ENCODE peak calls at places on chromosomes 5 and 9, in five cellular contexts. V, J, O, Y and N are unnamed samples. For H3K4me1, the result is how much of the 10 kb centered on the place peaks cover.

GRCh38 chr9:87039809-87040392 is 92.6 kb upstream of the GAS1 start:
- DNase-seq in V (no peak), J (no peak), O (no peak), Y (no peak), N (no peak)

GRCh38 chr5:68898961-68899471 is 194.8 kb upstream of the SLC30A5 start:
- DNase-seq in V (no peak), J (no peak), O (no peak), Y (no peak), N (no peak)

GRCh38 chr9:36149197-36149596 is 12.7 kb downstream of the GLIPR2 start:
- DNase-seq in V (no peak), J (no peak), O (no peak), Y (no peak), N (no peak)

GRCh38 chr5:134136221-134136631 is 21.7 kb downstream of the TCF7 start:
- DNase-seq in V (no peak), J (peak), O (no peak), Y (no peak), N (no peak)

GRCh38 chr5:41795125-41795524 is 75.1 kb downstream of the OXCT1 start:
- DNase-seq in V (no peak), J (no peak), O (no peak), Y (no peak), N (no peak)

GRCh38 chr9:2403701-2404100 is 217.9 kb upstream of the VLDLR start:
- DNase-seq in V (no peak), J (no peak), O (no peak), Y (no peak), N (no peak)

GRCh38 chr5:135891280-135891679 is 4.4 kb downstream of the IL9 start:
- DNase-seq in V (no peak), J (no peak), O (no peak), Y (no peak), N (peak)

GRCh38 chr5:139104577-139105271 is 93.4 kb downstream of the SIL1 start:
- DNase-seq in V (peak), J (peak), O (no peak), Y (peak), N (no peak)

GRCh38 chr5:51397996-51398395 is 14.7 kb downstream of the ISL1 start:
- DNase-seq in V (no peak), J (no peak), O (no peak), Y (no peak), N (no peak)

GRCh38 chr9:17810728-17811634 is 232.1 kb downstream of the SH3GL2 start:
- DNase-seq in V (peak), J (peak), O (peak), Y (peak), N (peak)

GRCh38 chr9:94894111-94894699 is 167.7 kb downstream of the AOPEP start:
- DNase-seq in V (no peak), J (no peak), O (no peak), Y (no peak), N (no peak)

GRCh38 chr9:3237121-3237520 is 288.7 kb downstream of the RFX3 start:
- DNase-seq in V (no peak), J (no peak), O (no peak), Y (no peak), N (no peak)

GRCh38 chr9:113638916-113639315 is 175.4 kb downstream of the RGS3 start:
- DNase-seq in V (no peak), J (no peak), O (no peak), Y (no peak), N (no peak)

GRCh38 chr5:151755383-151755782 is 3.0 kb downstream of the ATOX1 start:
- DNase-seq in V (no peak), J (no peak), O (no peak), Y (no peak), N (no peak)

GRCh38 chr9:117116084-117116483 is 298.8 kb downstream of the ASTN2 start:
- DNase-seq in V (no peak), J (no peak), O (no peak), Y (no peak), N (no peak)

GRCh38 chr9:101512116-101512515 is 21.5 kb upstream of the RNF20 start:
- DNase-seq in V (no peak), J (no peak), O (no peak), Y (no peak), N (no peak)

GRCh38 chr5:180847053-180847452 is 14.0 kb downstream of the ZFP62 start:
- DNase-seq in V (no peak), J (no peak), O (no peak), Y (no peak), N (no peak)

GRCh38 chr5:146873186-146873917 is 5.2 kb downstream of the PPP2R2B start:
- DNase-seq in V (no peak), J (no peak), O (no peak), Y (no peak), N (no peak)

GRCh38 chr9:38277601-38278200 is 114.8 kb upstream of the ALDH1B1 start:
- DNase-seq in V (no peak), J (no peak), O (no peak), Y (no peak), N (no peak)
- H3K4me3 ChIP-seq in V (no peak), J (no peak), O (no peak), Y (no peak), N (no peak)

DNA sequence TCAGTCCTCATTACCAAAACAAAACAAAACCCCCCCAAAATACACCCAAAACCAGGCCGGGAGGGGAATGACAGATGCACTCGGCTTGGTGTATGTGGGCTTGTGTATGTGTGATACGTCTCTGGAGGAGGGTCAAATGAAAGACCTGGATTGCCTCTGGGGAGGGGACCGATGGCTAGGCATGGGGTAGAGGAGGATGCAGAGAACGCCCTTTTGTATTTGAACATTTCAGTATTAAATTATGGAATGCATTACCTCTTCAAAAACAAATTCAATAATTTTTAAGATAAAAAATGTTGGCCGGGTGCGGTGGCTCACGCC is 61.4 kb downstream of the LMX1B start:
- DNase-seq in V (no peak), J (no peak), O (no peak), Y (no peak), N (no peak)
- H3K4me1 ChIP-seq in V (under half), J (under half), O (under half), Y (under half), N (under half)

GRCh38 chr9:115649991-115650472 is 503.6 kb upstream of the PAPPA start:
- DNase-seq in V (peak), J (peak), O (no peak), Y (no peak), N (no peak)
- H3K4me3 ChIP-seq in V (no peak), J (no peak), O (no peak), Y (no peak), N (no peak)

DNA sequence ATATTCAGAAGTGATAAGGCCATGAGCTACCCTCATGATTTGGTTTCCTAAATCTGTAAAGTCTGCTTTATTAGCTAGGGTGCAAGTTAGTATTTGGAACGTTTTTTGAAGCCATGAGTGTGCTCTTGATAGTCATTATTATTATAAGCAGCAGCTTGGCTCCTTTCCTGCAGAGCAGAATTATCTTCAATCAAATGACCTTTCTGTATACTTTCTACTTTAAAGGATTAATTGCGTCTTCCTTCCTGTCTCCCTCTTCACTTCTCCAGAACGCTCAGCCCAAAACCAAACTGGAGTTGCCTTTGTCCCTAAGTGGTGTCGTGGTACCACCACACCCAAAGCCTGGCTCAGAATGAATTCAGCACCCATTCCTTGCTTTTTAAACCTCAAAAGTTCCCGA is 211.3 kb downstream of the ARHGAP26 start:
- DNase-seq in V (no peak), J (no peak), O (no peak), Y (no peak), N (no peak)
- H3K4me1 ChIP-seq in V (half or more), J (half or more), O (under half), Y (under half), N (under half)

GRCh38 chr9:133901184-133901835 is 90.8 kb downstream of the VAV2 start:
- DNase-seq in V (no peak), J (no peak), O (no peak), Y (no peak), N (no peak)
- H3K4me3 ChIP-seq in V (no peak), J (no peak), O (no peak), Y (no peak), N (no peak)

DNA sequence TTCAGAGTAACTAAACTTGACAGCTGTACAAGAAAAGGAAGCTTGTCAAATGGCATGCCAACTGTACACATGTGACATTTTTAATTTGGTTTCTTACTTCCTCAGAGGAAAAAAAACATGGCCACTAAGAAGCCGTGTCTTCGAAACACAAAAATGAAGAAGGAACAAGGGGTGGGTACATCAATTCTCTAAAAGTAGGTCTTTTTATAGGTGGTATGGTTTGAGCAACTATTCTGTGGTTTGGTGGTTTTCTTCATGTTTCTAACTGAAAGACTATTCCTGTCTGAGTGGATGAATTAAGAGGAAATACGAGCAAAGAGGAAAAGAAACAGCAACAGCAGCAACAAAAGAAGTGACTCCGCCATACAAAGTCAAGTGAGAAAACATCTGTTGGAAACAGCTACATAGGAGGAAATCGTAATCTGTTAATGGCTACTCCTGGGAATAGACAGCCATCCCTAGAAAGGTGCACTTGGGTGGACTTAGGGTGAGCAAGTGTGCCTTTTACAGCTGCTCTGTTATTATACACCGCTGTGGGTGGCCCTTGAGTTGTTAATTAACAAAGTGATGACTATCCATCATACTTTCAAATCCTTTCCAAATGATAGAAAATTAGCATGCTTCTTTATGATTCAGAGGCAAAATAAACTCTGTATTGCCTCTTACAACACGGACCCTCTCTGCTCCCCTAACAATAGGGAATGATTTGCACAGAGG is 575.8 kb downstream of the TLE1 start:
- DNase-seq in V (no peak), J (no peak), O (no peak), Y (no peak), N (no peak)
- H3K4me1 ChIP-seq in V (under half), J (under half), O (under half), Y (under half), N (under half)

GRCh38 chr9:122125158-122125890 is 32.2 kb upstream of the TTLL11 start:
- DNase-seq in V (peak), J (peak), O (peak), Y (peak), N (peak)

GRCh38 chr9:122128007-122128406 is 31.6 kb downstream of the NDUFA8 start:
- DNase-seq in V (no peak), J (no peak), O (no peak), Y (no peak), N (no peak)

GRCh38 chr9:122125891-122126331 is 32.8 kb upstream of the TTLL11 start:
- DNase-seq in V (no peak), J (no peak), O (no peak), Y (no peak), N (no peak)

GRCh38 chr9:122127396-122127798 is 32.2 kb downstream of the NDUFA8 start:
- DNase-seq in V (no peak), J (no peak), O (no peak), Y (no peak), N (no peak)

DNA sequence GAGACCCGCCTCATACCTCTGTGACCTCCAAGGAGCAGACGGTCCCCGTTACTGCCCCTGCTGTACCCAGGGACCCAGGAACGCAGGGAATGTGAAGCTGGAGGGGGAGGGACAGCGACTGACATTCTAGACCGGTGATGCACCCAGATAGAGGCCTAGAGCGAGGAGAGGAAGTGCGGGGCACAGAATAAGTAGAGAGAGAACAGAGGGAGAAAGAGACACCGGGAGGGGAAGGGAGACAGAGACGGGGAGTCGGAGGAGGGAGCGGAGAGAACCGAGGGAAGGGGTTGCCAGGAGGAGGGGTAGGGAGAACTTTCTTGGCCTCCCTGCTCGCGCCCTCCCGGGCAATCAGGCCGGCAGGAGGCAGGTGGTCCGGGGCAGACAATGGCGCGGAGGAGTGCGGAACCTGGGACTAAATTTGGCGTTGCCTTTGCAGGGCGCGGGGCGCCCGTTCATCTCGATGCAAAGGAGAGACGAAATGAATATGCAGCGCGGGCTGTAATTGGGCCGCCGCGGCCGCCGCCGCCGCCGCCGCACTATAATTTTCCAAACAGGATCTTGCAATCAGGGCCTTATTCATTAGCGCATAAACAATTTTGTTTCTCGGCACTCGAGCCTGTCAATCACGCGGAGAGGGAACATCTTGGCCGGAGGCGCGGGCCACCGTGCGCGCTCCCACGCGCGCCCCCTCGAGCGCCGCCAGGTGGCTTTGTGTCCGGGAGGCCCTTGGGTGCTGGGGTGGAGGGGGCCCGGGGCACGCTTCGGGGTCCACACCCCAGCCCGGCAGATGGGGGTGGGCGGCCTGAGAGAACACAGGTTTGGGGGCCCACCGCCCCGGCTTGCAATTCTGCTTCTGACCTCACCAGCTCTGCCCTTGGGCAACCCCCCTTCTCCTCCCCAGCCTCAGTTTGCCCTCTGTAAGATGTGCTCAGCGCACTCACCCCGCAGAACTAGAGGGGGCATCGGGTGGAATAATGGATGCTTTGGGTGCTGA is 32.9 kb downstream of the NDUFA8 start:
- DNase-seq in V (no peak), J (no peak), O (no peak), Y (no peak), N (no peak)
- H3K4me3 ChIP-seq in V (peak), J (peak), O (no peak), Y (no peak), N (no peak)

DNA sequence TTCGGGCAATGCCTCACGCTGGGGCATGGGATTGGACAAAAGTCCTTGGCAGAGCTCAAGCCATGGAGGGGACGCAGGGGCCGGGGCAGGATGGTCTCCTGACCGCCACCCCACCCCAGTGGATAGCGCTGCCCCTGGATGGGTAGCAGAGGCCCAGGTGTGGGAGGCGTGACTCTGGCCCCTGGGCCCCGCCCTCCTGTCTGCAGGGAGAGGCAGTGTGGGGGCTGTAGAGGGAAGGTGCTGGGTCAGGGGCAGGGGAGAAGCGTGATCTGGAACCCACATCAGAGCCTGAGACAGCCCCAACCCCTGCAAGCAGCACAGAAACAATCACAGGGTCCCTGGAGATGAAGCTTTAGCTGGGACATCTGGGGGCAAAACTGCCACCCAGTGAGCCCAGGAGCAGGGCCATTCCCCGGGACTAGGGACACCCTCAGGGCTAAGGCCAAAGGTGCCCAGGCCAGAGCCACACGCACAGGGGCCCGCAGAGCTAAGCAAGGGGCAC is 36.2 kb downstream of the NACC2 start:
- DNase-seq in V (no peak), J (no peak), O (no peak), Y (no peak), N (no peak)
- H3K4me1 ChIP-seq in V (under half), J (half or more), O (under half), Y (under half), N (under half)

GRCh38 chr5:112616812-112617547 is 120.7 kb upstream of the APC start:
- DNase-seq in V (no peak), J (no peak), O (no peak), Y (no peak), N (no peak)
- H3K4me3 ChIP-seq in V (no peak), J (no peak), O (no peak), Y (no peak), N (no peak)